ENCODE peak calls at places on chromosome 22, in eight cellular contexts. K is choroid plexus epithelial cell; U is A549; X is stomach; S is stimulated activated CD8-positive, alpha-beta memory T cell treated with anti-CD3 and anti-CD28 coated beads, Interleukin-4, amount 100 ng/mL, for 1 hour; W is caudate nucleus; P is transverse colon; C is H1. G is an unnamed sample.

GRCh38 chr22:32325416-32325801 is 32.3 kb upstream of the RFPL3 start:
- DNase-seq in K (no peak), U (no peak), X (peak; percentile 23), S (no peak), W (no peak), P (no peak), C (no peak), G (no peak)

GRCh38 chr22:18987765-18988164 is 51.7 kb upstream of the PRODH start:
- DNase-seq in K (peak; percentile 13), U (no peak), X (no peak), S (no peak), W (no peak), P (no peak), C (peak; percentile 43), G (no peak)

GRCh38 chr22:50112151-50113118 is 22.6 kb downstream of the MOV10L1 start:
- DNase-seq in K (peak; percentile 94), U (no peak), X (no peak), S (no peak), W (no peak), P (no peak), C (no peak), G (no peak)

GRCh38 chr22:24995649-24996180 is 43.2 kb downstream of the KIAA1671 start:
- DNase-seq in K (no peak), U (no peak), X (no peak), S (no peak), W (no peak), P (no peak), C (no peak), G (no peak)

GRCh38 chr22:29268511-29269229 is 602 bp downstream of the EWSR1 start:
- DNase-seq in K (peak; percentile 83), U (peak; percentile 33), X (peak; percentile 61), S (no peak), W (peak; percentile 52), P (peak; percentile 60), C (no peak), G (peak; percentile 3)

GRCh38 chr22:42719656-42720262 is 911 bp downstream of the A4GALT start:
- DNase-seq in K (no peak), U (no peak), X (no peak), S (no peak), W (no peak), P (no peak), C (no peak), G (no peak)

GRCh38 chr22:43529461-43529860 is 117.6 kb downstream of the MPPED1 start:
- DNase-seq in K (no peak), U (no peak), X (no peak), S (no peak), W (no peak), P (no peak), C (no peak), G (no peak)

GRCh38 chr22:50710221-50710620 is 27.8 kb upstream of the ACR start:
- DNase-seq in K (no peak), U (no peak), X (no peak), S (no peak), W (no peak), P (no peak), C (no peak), G (no peak)

GRCh38 chr22:46576556-46577351 is 39.3 kb upstream of the CELSR1 start:
- DNase-seq in K (peak; percentile 46), U (no peak), X (peak; percentile 68), S (peak; percentile 15), W (peak; percentile 15), P (peak; percentile 66), C (no peak), G (no peak)

GRCh38 chr22:46086577-46087335 is 63.6 kb upstream of the PPARA start:
- DNase-seq in K (no peak), U (no peak), X (peak; percentile 24), S (no peak), W (no peak), P (no peak), C (no peak), G (no peak)

GRCh38 chr22:49826603-49827306 is 918 bp downstream of the BRD1 start:
- DNase-seq in K (peak; percentile 56), U (no peak), X (peak; percentile 66), S (no peak), W (no peak), P (peak; percentile 47), C (no peak), G (no peak)

GRCh38 chr22:19812910-19813309 is 41.8 kb downstream of the GNB1L start:
- DNase-seq in K (no peak), U (no peak), X (peak; percentile 7), S (no peak), W (no peak), P (no peak), C (no peak), G (no peak)

GRCh38 chr22:46769191-46769675 is 6.8 kb downstream of the TBC1D22A start:
- DNase-seq in K (no peak), U (no peak), X (peak; percentile 58), S (no peak), W (no peak), P (no peak), C (no peak), G (peak; percentile 96)